ENCODE peak calls at places on chromosomes 11 and 22, in five cellular contexts. J, H, P, X and R are unnamed samples.

GRCh38 chr11:45048870-45049825 is 97.3 kb upstream of the PRDM11 start:
- DNase-seq in J (no peak), H (peak), P (no peak), X (peak), R (no peak)

GRCh38 chr11:87212891-87213290 is 175.2 kb downstream of the TMEM135 start:
- DNase-seq in J (no peak), H (no peak), P (peak), X (no peak), R (no peak)

GRCh38 chr11:114061053-114062049 is 1.8 kb downstream of the ZBTB16 start:
- DNase-seq in J (peak), H (no peak), P (peak), X (peak), R (peak)

GRCh38 chr11:118311518-118311917 is 7.0 kb downstream of the CD3E start:
- DNase-seq in J (peak), H (no peak), P (no peak), X (no peak), R (no peak)

GRCh38 chr22:42725606-42726355 is 5.1 kb upstream of the A4GALT start:
- DNase-seq in J (no peak), H (no peak), P (peak), X (no peak), R (no peak)

GRCh38 chr22:42700901-42701300 is 19.8 kb downstream of the A4GALT start:
- DNase-seq in J (no peak), H (no peak), P (no peak), X (no peak), R (no peak)

GRCh38 chr11:70468256-70469230 is 70.2 kb downstream of the CTTN start:
- DNase-seq in J (no peak), H (no peak), P (peak), X (no peak), R (no peak)

GRCh38 chr11:77729063-77729462 is 91.5 kb downstream of the RSF1 start:
- DNase-seq in J (no peak), H (no peak), P (no peak), X (no peak), R (no peak)

GRCh38 chr11:118200901-118201680 is 23.7 kb downstream of the JAML start:
- DNase-seq in J (no peak), H (no peak), P (no peak), X (no peak), R (no peak)

GRCh38 chr11:78350646-78351165 is 66.9 kb downstream of the GAB2 start:
- DNase-seq in J (no peak), H (no peak), P (peak), X (peak), R (no peak)

GRCh38 chr22:19275919-19276600 is 15.5 kb downstream of the CLTCL1 start:
- DNase-seq in J (no peak), H (no peak), P (peak), X (no peak), R (peak)

GRCh38 chr11:19822531-19822930 is 109.9 kb downstream of the NAV2 start:
- DNase-seq in J (no peak), H (peak), P (no peak), X (no peak), R (no peak)

GRCh38 chr22:24271406-24271760 is 752 bp downstream of the SPECC1L start:
- DNase-seq in J (peak), H (no peak), P (peak), X (no peak), R (no peak)

GRCh38 chr11:11279956-11280689 is 72.9 kb downstream of the CSNK2A3 start:
- DNase-seq in J (peak), H (no peak), P (peak), X (no peak), R (no peak)

GRCh38 chr11:29243616-29244015 is 773.2 kb downstream of the KCNA4 start:
- DNase-seq in J (no peak), H (no peak), P (peak), X (no peak), R (no peak)

GRCh38 chr11:13362596-13363109 is 85.1 kb downstream of the BMAL1 start:
- DNase-seq in J (no peak), H (no peak), P (no peak), X (no peak), R (no peak)

GRCh38 chr11:11414996-11415395 is 61.9 kb upstream of the CSNK2A3 start:
- DNase-seq in J (no peak), H (no peak), P (no peak), X (no peak), R (no peak)

GRCh38 chr11:8023831-8024555 is 36.9 kb downstream of the EIF3F start:
- DNase-seq in J (peak), H (no peak), P (no peak), X (no peak), R (no peak)

GRCh38 chr22:48491451-48491941 is 1336.2 kb downstream of the BRD1 start:
- DNase-seq in J (no peak), H (no peak), P (no peak), X (no peak), R (no peak)

GRCh38 chr11:121964591-121964990 is 151.4 kb downstream of the BLID start:
- DNase-seq in J (peak), H (no peak), P (peak), X (no peak), R (no peak)

GRCh38 chr11:14643697-14644395 is at the start of gene PDE3B:
- DNase-seq in J (peak), H (peak), P (peak), X (peak), R (no peak)

GRCh38 chr22:47356433-47357011 is 594.1 kb downstream of the TBC1D22A start:
- DNase-seq in J (no peak), H (peak), P (no peak), X (no peak), R (no peak)

GRCh38 chr11:95068549-95068948 is 1.8 kb downstream of the SRSF8 start:
- DNase-seq in J (peak), H (peak), P (peak), X (peak), R (peak)

GRCh38 chr11:130455493-130456127 is 7.2 kb downstream of the ADAMTS15 start:
- DNase-seq in J (no peak), H (no peak), P (no peak), X (no peak), R (no peak)

GRCh38 chr11:117572129-117572528 is 224.9 kb downstream of the DSCAML1 start:
- DNase-seq in J (no peak), H (no peak), P (no peak), X (no peak), R (no peak)

GRCh38 chr22:39091136-39092081 is 5.6 kb upstream of the APOBEC3H start:
- DNase-seq in J (no peak), H (no peak), P (no peak), X (no peak), R (no peak)

GRCh38 chr22:25447067-25447688 is 117.3 kb upstream of the GRK3 start:
- DNase-seq in J (no peak), H (peak), P (no peak), X (no peak), R (peak)
- H3K4me3 ChIP-seq in J (no peak), H (peak), P (no peak), X (no peak), R (peak)

GRCh38 chr11:36609383-36609782 is 11.3 kb upstream of the RAG2 start:
- DNase-seq in J (no peak), H (no peak), P (no peak), X (no peak), R (no peak)

GRCh38 chr11:36601145-36601544 is 3.1 kb upstream of the RAG2 start:
- DNase-seq in J (no peak), H (no peak), P (no peak), X (no peak), R (no peak)

GRCh38 chr11:36608491-36609199 is 10.6 kb upstream of the RAG2 start:
- DNase-seq in J (no peak), H (no peak), P (no peak), X (no peak), R (no peak)

GRCh38 chr11:36602143-36602542 is 4.1 kb upstream of the RAG2 start:
- DNase-seq in J (no peak), H (no peak), P (no peak), X (no peak), R (no peak)

GRCh38 chr11:36605221-36606216 is 7.5 kb upstream of the RAG2 start:
- DNase-seq in J (no peak), H (no peak), P (no peak), X (no peak), R (no peak)
- TF ChIP-seq CTCF in J (no peak), H (no peak), P (no peak), X (no peak), R (no peak)

DNA sequence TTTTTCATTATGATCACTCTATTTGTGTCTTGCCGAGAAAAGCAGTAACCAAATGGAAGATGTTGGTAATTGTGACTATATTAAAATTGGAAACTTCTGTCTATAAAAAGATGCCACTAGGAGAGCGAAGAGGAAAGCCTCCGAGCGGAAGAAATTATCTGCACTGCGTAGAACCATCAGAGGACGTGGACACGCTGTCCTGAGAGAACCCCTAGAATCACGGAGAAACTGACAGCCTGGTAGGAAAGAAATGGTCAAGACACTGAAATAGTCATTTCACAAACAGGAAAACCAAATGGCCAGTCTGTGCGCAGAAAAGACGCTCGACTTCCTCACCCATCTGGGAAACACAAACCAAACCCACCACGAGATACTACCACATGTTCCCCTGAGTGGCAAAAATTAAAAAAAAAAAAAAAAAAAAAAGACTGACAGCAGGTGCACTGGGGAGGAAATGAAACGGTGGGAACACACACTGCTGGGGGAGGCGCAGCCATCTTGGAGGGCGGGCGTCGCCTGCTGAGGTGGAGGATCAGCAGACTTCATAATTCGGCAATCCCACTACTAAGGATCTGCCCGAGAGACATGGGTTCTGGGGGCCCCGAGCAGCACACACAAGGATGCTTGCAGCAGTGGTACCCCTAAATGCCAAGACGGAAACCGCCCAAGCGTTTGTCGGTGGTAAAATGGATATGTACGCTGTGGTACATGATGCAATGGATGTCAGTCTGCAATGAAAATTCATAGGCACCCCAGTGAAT is 21.3 kb downstream of the IFITM10 start:
- DNase-seq in J (no peak), H (no peak), P (no peak), X (no peak), R (no peak)
- H3K4me3 ChIP-seq in J (no peak), H (no peak), P (no peak), X (no peak), R (no peak)

DNA sequence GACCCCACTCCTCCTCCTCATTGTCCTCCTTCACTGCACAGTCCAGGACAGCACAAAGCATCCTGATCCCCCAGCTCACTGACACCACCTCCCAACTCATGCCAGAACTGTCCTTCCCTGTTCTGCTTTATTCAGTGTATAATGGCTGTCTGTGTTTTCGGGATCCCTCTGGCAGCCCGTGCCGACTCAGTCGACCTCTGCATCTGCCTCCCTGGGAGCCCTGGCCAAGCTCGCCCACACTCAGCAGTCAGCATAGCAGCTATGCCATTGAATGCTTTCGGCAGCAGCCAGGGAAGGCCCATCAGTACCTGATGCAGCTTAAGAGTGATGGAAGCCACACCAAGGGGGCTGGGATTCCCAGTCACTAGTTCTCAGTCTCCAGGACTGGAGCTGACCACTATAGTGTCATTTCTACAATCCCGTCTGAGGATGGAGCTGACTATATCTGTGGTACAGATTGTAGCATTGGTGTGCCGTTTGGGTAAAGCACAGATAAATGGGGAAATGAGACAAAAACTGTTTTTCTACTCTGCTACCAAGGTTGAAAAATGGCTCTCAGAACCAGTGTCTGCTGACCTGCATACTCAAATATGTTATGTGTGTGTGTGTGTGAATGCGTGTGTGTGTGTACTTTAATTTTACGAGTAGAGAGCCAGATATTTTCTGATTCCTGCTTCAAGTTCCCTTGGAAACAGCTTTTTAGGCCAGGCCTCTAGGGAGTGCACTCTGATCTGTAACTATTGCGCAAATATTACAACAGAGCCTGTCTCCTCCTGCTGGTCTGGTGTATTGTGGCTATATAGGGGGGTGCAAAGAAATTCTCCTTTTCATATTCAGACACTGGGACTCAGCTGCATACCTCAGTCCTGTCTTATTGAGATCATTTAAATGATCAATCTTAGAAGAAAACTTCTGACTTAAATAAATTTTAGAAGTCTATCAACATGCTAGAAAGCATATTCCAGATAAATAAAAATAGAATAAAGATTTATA is 78.8 kb upstream of the TOP3B start:
- DNase-seq in J (peak), H (no peak), P (peak), X (peak), R (peak)
- TF ChIP-seq CTCF in J (peak), H (peak), P (peak), X (no peak), R (peak)

DNA sequence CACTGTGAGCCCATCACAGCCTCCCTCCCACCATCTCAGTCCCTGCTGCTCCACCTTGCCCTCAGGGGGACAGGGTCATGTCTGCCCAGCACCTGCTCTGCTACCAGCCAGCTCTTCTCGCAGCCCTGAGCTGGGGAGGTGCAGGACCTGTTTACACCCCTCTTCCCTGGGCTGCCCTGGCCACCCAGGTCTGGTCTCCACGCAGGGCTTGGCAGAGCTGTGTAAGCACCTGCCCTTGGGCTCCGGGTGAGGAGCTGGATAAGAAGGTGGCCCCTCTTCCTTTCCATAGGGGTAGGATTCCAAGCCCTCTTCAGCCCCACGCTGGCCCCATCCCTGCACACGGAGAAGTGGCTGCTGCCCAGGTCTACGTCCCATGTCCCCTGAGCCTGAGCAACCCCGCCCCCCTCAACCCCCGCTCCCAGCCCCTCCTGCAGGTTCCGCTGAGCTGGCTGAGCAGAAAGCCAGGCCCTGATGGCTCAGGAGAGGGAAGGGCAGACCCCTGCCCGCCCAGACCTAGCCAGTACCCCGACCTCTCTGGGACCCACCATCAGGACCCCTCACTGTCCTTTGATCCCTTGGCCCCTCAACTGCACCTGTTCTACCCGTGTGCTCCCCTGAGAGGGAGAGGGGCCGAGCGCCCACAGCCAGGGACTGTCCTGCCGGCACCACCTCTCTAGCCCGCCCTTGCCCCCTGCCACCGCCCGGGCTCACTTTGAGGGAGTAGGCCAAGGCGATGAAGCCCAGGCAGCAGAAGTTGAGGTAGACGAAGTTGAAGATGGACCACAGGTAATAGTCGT is 3.2 kb downstream of the IFITM10 start:
- DNase-seq in J (no peak), H (no peak), P (no peak), X (no peak), R (no peak)
- H3K4me3 ChIP-seq in J (peak), H (no peak), P (no peak), X (no peak), R (no peak)

GRCh38 chr11:33280402-33280801 is 23.2 kb downstream of the HIPK3 start:
- DNase-seq in J (no peak), H (no peak), P (no peak), X (no peak), R (no peak)
- TF ChIP-seq CTCF in J (no peak), H (no peak), P (no peak), X (no peak), R (no peak)

DNA sequence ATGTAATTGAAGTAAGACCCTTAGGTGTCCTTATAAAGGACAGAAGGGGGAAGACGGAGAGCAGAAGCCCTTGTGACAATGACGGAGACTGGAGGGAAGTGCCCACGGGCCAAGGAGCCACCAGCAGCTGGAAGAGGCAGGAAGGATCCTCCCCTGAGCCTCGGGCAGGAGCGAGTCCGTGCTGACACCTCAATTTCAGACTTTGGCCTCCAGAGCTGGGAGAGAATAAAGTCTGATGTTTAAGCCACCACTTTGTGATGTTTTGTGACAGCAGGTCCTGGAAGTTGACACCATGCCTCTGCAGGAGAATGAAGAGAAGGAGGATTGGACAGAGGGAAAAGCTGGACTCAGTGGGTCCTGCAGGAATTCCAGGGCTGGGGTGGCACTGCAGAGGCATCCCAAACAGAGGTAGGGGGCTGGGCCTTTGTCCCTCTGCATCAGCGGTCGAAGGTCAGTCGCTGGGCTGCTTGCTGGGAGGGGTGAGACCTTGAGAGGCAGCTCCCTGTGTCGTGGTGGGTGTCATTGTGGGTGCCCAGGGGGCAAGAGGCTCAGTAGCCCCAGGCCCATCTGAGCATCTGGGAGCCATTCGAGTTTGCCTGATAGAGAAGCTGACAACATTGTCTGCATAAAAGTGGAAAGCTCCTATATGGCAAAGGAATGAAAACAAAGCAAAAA is 69.0 kb downstream of the RTL6 start:
- DNase-seq in J (no peak), H (no peak), P (no peak), X (no peak), R (no peak)
- H3K4me3 ChIP-seq in J (no peak), H (no peak), P (no peak), X (no peak), R (no peak)

GRCh38 chr22:31244044-31244942 is 32.2 kb downstream of the LIMK2 start:
- DNase-seq in J (peak), H (no peak), P (peak), X (no peak), R (no peak)

GRCh38 chr22:31241200-31241599 is 29.1 kb downstream of the LIMK2 start:
- DNase-seq in J (no peak), H (no peak), P (peak), X (no peak), R (no peak)

GRCh38 chr22:31240011-31240410 is 27.9 kb downstream of the LIMK2 start:
- DNase-seq in J (no peak), H (no peak), P (peak), X (no peak), R (no peak)

GRCh38 chr22:31243339-31244043 is 31.4 kb downstream of the LIMK2 start:
- DNase-seq in J (peak), H (no peak), P (no peak), X (no peak), R (no peak)

DNA sequence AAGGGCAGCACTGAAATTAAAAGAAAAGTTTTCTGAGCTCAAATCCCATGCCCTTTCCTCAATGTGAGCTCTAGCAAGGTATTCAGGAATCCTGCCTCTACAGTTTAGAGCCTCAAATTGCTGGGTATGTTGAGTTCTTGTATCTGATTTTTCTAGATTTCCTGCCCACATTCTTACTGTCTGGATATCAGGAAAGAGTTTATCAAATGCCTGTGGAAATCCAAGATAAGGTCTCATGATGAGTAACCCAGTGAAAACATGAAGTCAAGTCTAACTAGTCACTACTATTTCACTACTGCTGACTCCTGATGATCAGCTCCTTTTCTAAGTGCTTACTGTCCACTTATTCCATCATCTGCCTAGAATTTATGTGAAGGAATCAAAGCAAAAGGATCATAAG is 29.8 kb downstream of the LIMK2 start:
- DNase-seq in J (peak), H (no peak), P (peak), X (no peak), R (no peak)
- TF ChIP-seq CTCF in J (no peak), H (no peak), P (peak), X (no peak), R (no peak)